ENCODE peak calls at places on chromosome 17, in four cellular contexts. W is SHP77, M is mucosa of descending colon, A is NCI-H1436. V is an unnamed sample.

GRCh38 chr17:77317091-77317519 is 176.3 kb downstream of the SEC14L1 start:
- DNase-seq in W (no peak), M (no peak), A (no peak), V (no peak)

GRCh38 chr17:4261452-4261851 is 2.3 kb downstream of the ANKFY1 start:
- DNase-seq in W (no peak), M (no peak), A (no peak), V (no peak)

GRCh38 chr17:4195306-4195705 is 52.3 kb downstream of the CYB5D2 start:
- DNase-seq in W (no peak), M (no peak), A (no peak), V (no peak)

GRCh38 chr17:80566054-80566400 is 21.4 kb downstream of the RPTOR start:
- DNase-seq in W (no peak), M (no peak), A (no peak), V (no peak)

GRCh38 chr17:45406107-45406506 is 26.6 kb downstream of the ARHGAP27 start:
- DNase-seq in W (no peak), M (no peak), A (no peak), V (no peak)

GRCh38 chr17:48718162-48718780 is 4.0 kb downstream of the PRAC1 start:
- DNase-seq in W (no peak), M (peak; percentile 77), A (no peak), V (no peak)

GRCh38 chr17:71864754-71865153 is 256.1 kb upstream of the SOX9 start:
- DNase-seq in W (no peak), M (no peak), A (no peak), V (no peak)

GRCh38 chr17:45574376-45574775 is 83.9 kb upstream of the PLEKHM1 start:
- DNase-seq in W (no peak), M (no peak), A (no peak), V (no peak)

GRCh38 chr17:78684026-78684425 is 98.0 kb downstream of the CYTH1 start:
- DNase-seq in W (no peak), M (no peak), A (no peak), V (no peak)

GRCh38 chr17:78497115-78497540 is 80.1 kb downstream of the DNAH17 start:
- DNase-seq in W (peak; percentile 91), M (peak; percentile 76), A (peak; percentile 76), V (peak; percentile 82)

GRCh38 chr17:67289174-67289876 is 44.3 kb upstream of the HELZ start:
- DNase-seq in W (peak; percentile 8), M (peak; percentile 40), A (no peak), V (peak; percentile 83)

GRCh38 chr17:80961931-80962330 is 29.7 kb upstream of the CHMP6 start:
- DNase-seq in W (no peak), M (no peak), A (no peak), V (no peak)

GRCh38 chr17:50365649-50366393 is 7.2 kb downstream of the MRPL27 start:
- DNase-seq in W (no peak), M (no peak), A (no peak), V (no peak)

GRCh38 chr17:29163563-29163962 is 16.6 kb downstream of the MYO18A start:
- DNase-seq in W (no peak), M (no peak), A (no peak), V (no peak)

GRCh38 chr17:64130559-64131001 is 636 bp upstream of the ERN1 start:
- DNase-seq in W (no peak), M (peak; percentile 59), A (no peak), V (peak; percentile 75)

GRCh38 chr17:2337811-2338657 is 733 bp downstream of the SGSM2 start:
- DNase-seq in W (peak; percentile 48), M (peak; percentile 67), A (peak; percentile 54), V (no peak)

GRCh38 chr17:74241434-74241833 is 28.1 kb downstream of the TTYH2 start:
- DNase-seq in W (no peak), M (no peak), A (no peak), V (no peak)

GRCh38 chr17:38868095-38868967 is 1.5 kb upstream of the LASP1 start:
- DNase-seq in W (no peak), M (peak; percentile 49), A (no peak), V (peak; percentile 87)

GRCh38 chr17:42016411-42016831 is 818 bp downstream of the DNAJC7 start:
- DNase-seq in W (no peak), M (peak; percentile 45), A (no peak), V (no peak)

GRCh38 chr17:2025622-2026309 is 632 bp upstream of the RTN4RL1 start:
- DNase-seq in W (peak; percentile 83), M (peak; percentile 86), A (peak; percentile 56), V (peak; percentile 78)

GRCh38 chr17:81139428-81139827 is 25.9 kb upstream of the PVALEF start:
- DNase-seq in W (no peak), M (no peak), A (no peak), V (no peak)

GRCh38 chr17:32117399-32117798 is 24.9 kb upstream of the RHOT1 start:
- DNase-seq in W (no peak), M (no peak), A (no peak), V (no peak)

GRCh38 chr17:15485045-15485444 is 17.6 kb upstream of the CDRT4 start:
- DNase-seq in W (no peak), M (no peak), A (no peak), V (no peak)

GRCh38 chr17:29571883-29572681 is 3.6 kb downstream of the TP53I13 start:
- DNase-seq in W (no peak), M (no peak), A (no peak), V (peak; percentile 58)

GRCh38 chr17:72916991-72917390 is 175.5 kb downstream of the SLC39A11 start:
- DNase-seq in W (no peak), M (no peak), A (no peak), V (no peak)

GRCh38 chr17:77308768-77309726 is 168.3 kb downstream of the SEC14L1 start:
- DNase-seq in W (no peak), M (no peak), A (no peak), V (no peak)

GRCh38 chr17:28472871-28473497 is 460 bp upstream of the SLC13A2 start:
- DNase-seq in W (no peak), M (peak; percentile 36), A (no peak), V (no peak)

GRCh38 chr17:4556996-4557395 is 1.8 kb upstream of the MYBBP1A start:
- DNase-seq in W (no peak), M (no peak), A (no peak), V (no peak)

GRCh38 chr17:73211745-73212144 is 18.9 kb downstream of the COG1 start:
- DNase-seq in W (no peak), M (no peak), A (no peak), V (no peak)

GRCh38 chr17:81480140-81480917 is 32.3 kb downstream of the ACTG1 start:
- DNase-seq in W (peak; percentile 20), M (no peak), A (no peak), V (peak; percentile 81)

GRCh38 chr17:36728030-36728991 is 126.9 kb downstream of the MRM1 start:
- DNase-seq in W (no peak), M (no peak), A (peak; percentile 43), V (no peak)

GRCh38 chr17:7440823-7441174 is 1.5 kb downstream of the FGF11 start:
- DNase-seq in W (no peak), M (no peak), A (no peak), V (no peak)

GRCh38 chr17:57455063-57455914 is 199.0 kb downstream of the MSI2 start:
- DNase-seq in W (peak; percentile 47), M (no peak), A (no peak), V (no peak)

V was measured in right atrium auricular region.